ENCODE peak calls at places on chromosomes 2 and 18, in four cellular contexts. X is WTC11, U is K562, V is HepG2. D is an unnamed sample.

GRCh38 chr18:33579868-33580205 is 1.8 kb downstream of the ASXL3 start:
- DNase-seq in X (no peak), U (no peak), V (no peak), D (no peak)

GRCh38 chr2:121019073-121019472 is 265.9 kb downstream of the TFCP2L1 start:
- DNase-seq in X (peak), U (no peak), V (no peak), D (no peak)

GRCh38 chr2:63662028-63662804 is 73.5 kb downstream of the MDH1 start:
- DNase-seq in X (no peak), U (no peak), V (no peak), D (no peak)

GRCh38 chr18:69935319-69936190 is 12.1 kb downstream of the CD226 start:
- DNase-seq in X (no peak), U (no peak), V (peak), D (peak)

GRCh38 chr2:201347154-201347553 is 10.0 kb downstream of the FLACC1 start:
- DNase-seq in X (no peak), U (no peak), V (no peak), D (no peak)

GRCh38 chr2:70087703-70088507 is 628 bp downstream of the PCBP1 start:
- DNase-seq in X (peak), U (peak), V (peak), D (no peak)

GRCh38 chr2:70732736-70733427 is 35.1 kb downstream of the ADD2 start:
- DNase-seq in X (no peak), U (no peak), V (no peak), D (no peak)

GRCh38 chr2:133240505-133241230 is 327.6 kb downstream of the NCKAP5 start:
- DNase-seq in X (no peak), U (no peak), V (no peak), D (no peak)

GRCh38 chr2:43469713-43470112 is 126.1 kb downstream of the THADA start:
- DNase-seq in X (no peak), U (no peak), V (no peak), D (no peak)

GRCh38 chr2:232310690-232311089 is 67.9 kb upstream of the ALPP start:
- DNase-seq in X (no peak), U (no peak), V (no peak), D (no peak)

GRCh38 chr2:238895901-238896600 is 48.2 kb downstream of the TWIST2 start:
- DNase-seq in X (peak), U (no peak), V (peak), D (no peak)

GRCh38 chr2:10079931-10080535 is at the start of gene CYS1:
- DNase-seq in X (peak), U (peak), V (no peak), D (no peak)

DNA sequence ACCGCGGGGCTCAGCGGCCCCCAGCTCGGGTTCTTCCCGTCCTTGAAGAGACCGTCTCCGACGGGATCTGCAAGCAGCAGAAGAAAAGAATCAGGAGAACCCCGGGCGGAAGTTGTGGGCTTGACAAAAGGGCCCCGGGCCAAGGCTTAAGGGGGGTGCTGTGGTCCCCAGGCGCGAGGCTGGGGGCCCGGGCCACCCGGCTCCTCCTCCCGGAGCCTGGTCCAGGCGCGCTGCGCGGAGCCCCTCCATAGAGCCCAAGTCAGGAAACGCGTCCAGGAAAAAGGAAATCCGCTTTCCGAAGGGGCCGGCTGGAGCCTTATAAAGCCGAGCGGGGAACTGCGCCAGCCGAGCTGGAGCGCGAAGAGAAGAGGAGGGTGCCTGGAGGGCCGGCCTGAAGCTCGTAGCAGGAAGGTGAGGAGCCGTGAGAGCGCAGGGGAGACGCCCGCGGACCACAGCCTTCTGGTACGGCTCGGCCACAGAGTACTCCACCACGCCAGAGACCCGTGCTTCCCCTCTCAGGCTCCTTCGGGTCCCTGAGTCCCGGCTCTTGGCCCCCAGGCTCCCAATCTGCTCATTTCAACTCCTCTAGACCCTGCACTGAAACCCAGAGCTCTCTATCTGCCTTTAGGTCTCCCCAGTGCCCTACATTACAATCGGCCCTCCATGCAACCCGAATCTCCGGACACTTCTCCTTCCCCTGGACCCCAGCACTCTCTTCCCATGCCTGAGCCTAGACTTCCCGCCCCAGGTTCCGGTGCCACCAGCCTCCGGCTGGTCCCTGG is 554 bp downstream of the FEV start:
- DNase-seq in X (peak), U (no peak), V (no peak), D (no peak)
- TF ChIP-seq NR2C2 in X (no peak), U (no peak), V (no peak), D (no peak)

GRCh38 chr2:149330127-149331022 is at the start of gene LYPD6:
- DNase-seq in X (peak), U (no peak), V (peak), D (no peak)
- TF ChIP-seq NR2C2 in X (no peak), U (no peak), V (no peak), D (no peak)

GRCh38 chr2:205087862-205088261 is 542.6 kb downstream of the PARD3B start:
- DNase-seq in X (no peak), U (no peak), V (no peak), D (no peak)
- TF ChIP-seq NR2C2 in X (no peak), U (no peak), V (no peak), D (no peak)

DNA sequence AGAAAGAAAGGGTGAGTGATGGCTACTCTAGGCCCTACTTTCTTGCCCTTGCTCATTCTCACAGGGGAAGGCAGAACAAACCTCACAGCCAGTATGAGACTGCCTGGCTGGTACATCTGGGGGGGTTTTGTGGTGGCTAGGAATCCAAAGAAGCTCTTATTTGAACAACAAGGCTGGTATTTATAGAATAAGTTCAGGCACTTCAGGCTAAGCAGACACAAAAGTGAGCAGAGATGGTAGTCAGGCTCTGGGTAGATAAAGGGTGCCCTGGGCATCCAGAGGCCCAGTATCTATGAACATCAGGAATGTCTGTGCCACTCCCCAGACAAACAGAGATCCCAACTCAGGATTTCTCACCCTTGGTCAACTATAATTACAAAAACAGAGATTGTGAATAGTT is 57.2 kb upstream of the RTN4 start:
- DNase-seq in X (no peak), U (no peak), V (no peak), D (no peak)
- TF ChIP-seq NR2C2 in X (no peak), U (no peak), V (no peak), D (no peak)

DNA sequence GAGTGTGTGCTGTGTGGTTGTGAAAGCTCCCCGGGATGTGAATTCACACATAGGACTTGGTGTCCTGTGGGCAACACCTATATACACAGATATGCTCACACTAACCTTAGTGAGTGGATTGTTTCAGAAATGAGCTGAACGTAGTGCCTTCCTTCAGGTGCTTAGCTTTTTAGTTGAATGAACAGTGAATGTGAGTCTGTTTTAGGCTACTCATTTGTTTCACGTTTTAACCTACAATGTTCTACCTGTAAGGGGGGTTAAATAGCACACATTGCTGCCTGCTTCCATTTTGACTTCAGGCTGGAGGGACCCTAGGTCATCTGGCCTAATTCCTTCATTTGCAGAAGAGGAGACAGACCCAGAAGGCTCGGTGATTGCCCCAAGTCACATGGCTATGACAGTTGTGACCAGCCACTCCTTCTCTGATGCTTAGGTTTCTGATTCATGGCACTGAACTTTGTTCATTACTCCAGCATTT is 1.0 kb downstream of the PLEK start:
- DNase-seq in X (no peak), U (no peak), V (no peak), D (no peak)
- TF ChIP-seq NR2C2 in X (no peak), U (no peak), V (no peak), D (no peak)

GRCh38 chr2:20622731-20623130 is 28.2 kb downstream of the HS1BP3 start:
- DNase-seq in X (no peak), U (no peak), V (no peak), D (no peak)

GRCh38 chr2:20624156-20624883 is 26.6 kb downstream of the HS1BP3 start:
- DNase-seq in X (no peak), U (no peak), V (no peak), D (no peak)

GRCh38 chr2:20624884-20625485 is 25.9 kb downstream of the HS1BP3 start:
- DNase-seq in X (no peak), U (no peak), V (no peak), D (no peak)

GRCh38 chr2:20623241-20623640 is 27.7 kb downstream of the HS1BP3 start:
- DNase-seq in X (no peak), U (no peak), V (no peak), D (no peak)

DNA sequence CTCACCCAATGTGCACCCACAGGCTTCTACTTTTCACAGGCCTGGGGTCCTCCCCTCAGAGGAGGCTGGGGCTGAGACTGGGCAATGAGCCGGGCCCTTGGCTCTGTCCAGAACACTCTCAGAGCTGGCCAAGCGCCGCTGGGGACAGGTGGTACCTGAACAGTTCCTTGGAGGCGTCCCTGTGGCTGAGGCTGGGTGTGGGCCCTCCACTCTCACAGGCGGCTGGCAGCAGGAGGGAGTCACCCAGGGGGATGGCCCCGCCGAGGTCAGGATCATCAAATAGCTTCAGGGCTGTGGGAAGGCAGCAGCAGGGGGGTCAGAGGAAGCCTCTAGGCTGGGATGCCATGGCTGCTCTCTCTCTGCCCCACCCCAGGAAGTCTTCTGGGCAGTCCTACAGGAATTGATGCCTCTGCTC is 27.1 kb downstream of the HS1BP3 start:
- DNase-seq in X (no peak), U (no peak), V (no peak), D (no peak)
- TF ChIP-seq NR2C2 in X (no peak), U (no peak), V (no peak), D (no peak)

DNA sequence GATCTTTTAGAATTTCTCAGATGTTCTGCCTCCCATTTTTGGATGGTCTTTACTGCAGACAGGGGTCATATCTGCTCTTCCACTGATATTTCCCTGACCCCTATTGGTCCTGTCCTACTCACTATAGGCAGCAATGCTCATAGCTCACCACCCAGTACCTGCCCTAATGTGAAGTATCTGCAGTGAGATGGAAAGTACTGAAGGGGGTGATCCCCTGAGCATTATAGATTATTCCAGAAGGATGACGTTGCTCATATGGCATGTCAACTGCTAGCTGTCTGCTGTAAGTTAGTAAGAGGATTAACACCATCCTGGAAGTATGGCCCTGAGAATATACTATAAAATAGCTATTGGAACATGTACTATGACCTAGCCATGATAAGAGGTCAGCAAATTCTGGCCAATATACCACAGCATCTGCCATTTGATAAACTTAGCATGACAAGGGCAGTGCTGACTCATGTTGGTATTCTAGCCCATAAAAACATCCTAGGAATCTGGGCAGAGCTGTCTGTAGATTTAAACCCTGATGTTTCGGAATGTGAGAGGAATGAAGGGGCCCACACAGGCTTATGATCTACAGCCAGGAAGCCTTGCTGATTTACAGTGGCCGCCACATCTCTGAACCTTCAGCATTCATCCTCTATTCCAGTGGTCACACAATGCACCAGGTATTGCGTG is 451.4 kb downstream of the TNS1 start:
- DNase-seq in X (no peak), U (no peak), V (peak), D (no peak)
- TF ChIP-seq NR2C2 in X (no peak), U (no peak), V (no peak), D (no peak)

DNA sequence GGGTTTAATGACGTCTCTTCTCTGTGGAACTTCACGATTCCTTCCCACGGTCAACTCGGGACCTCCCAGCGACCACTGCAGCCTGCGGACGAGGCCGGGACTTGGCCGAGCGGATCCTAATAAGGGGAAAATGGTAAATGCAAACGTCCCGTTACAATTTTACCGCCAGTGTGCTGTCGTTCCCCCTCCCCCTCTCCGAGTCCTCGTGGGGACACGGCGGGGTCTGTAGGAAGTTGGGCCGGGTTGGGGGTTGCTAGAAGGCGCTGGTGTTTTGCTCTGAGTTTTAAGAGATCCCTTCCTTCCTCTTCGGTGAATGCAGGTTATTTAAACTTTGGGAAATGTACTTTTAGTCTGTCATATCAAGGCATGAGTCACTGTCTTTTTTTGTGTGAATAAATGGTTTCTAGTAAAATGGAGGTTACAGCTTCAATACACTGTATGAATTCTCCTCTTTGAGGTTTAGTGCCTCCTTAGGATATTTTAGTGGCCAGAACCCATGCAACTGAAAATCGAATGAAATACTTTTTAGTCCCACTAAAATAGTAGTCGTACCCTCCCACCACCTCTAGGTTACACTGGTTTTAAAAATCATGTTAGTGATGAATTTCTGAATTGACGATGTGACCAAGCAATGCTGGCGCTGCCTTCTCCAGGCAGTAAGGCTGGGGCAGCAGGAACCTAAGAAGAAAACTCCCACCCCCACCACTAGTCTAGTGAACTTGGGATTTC is 2.3 kb downstream of the HOXD11 start:
- DNase-seq in X (no peak), U (no peak), V (no peak), D (no peak)
- TF ChIP-seq NR2C2 in X (no peak), U (no peak), V (no peak), D (no peak)

GRCh38 chr2:30300122-30300455 is 68.8 kb downstream of the LBH start:
- DNase-seq in X (no peak), U (no peak), V (no peak), D (no peak)
- TF ChIP-seq NR2C2 in X (no peak), U (no peak), V (no peak), D (no peak)

DNA sequence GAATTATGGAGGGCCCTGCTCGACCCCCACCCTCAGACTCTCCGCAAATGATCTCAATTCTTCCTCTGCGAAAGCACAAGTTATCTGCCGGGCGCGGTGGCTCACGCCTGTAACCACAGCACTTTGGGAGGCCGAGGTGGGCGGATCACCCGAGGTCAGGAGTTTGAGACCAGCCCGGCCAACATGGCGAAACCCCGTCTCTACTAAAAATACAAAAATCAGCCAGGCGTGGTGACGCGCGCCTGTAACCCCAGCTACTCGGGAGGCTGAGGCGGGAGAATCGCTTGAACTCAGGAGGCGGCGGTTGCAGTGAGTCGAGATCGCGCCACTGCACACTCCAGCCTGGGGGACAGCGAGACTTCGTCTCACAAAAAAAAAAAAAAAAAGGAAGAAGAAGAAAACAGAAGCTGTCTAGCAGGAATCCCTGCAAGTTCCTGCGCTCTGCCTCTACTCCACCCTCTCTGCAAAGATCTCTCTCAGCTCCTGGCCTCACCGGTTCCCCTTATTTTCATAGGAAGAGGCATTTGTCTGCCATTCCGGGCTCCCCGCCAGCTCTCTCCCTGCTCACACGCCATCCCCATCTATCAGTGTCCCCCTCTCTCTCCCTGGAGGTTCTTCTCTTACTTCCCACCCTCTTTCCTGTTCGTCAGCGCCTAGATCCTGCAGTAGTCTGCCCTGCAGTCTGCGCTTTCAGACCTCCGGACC is 13.5 kb upstream of the COLEC12 start:
- DNase-seq in X (no peak), U (no peak), V (no peak), D (no peak)
- TF ChIP-seq NR2C2 in X (no peak), U (no peak), V (no peak), D (no peak)